ENCODE peak calls at places on chromosomes 6 and 20, in five cellular contexts. K is K562, Z is IMR-90, P is SK-N-SH, Q is A549. I is an unnamed sample.

GRCh38 chr6:122778961-122779671 is 400 bp upstream of the FABP7 start:
- DNase-seq in K (no peak), P (no peak), Q (no peak), Z (no peak), I (no peak)

GRCh38 chr20:36818831-36819230 is 45.3 kb upstream of the DSN1 start:
- DNase-seq in Q (no peak), Z (no peak), P (peak), K (no peak), I (no peak)

GRCh38 chr20:35329435-35330139 is 37.4 kb upstream of the FAM83C start:
- DNase-seq in K (peak), Q (peak), P (peak), Z (peak), I (no peak)

GRCh38 chr6:72865467-72865866 is 243.6 kb downstream of the KCNQ5 start:
- DNase-seq in P (no peak), Z (peak), K (no peak), Q (no peak), I (no peak)

GRCh38 chr20:13202553-13202952 is 18.5 kb upstream of the ISM1 start:
- DNase-seq in P (no peak), K (no peak), Q (no peak), Z (no peak), I (no peak)

GRCh38 chr6:44339301-44339700 is 3.1 kb upstream of the SPATS1 start:
- DNase-seq in P (no peak), Z (no peak), K (no peak), Q (no peak), I (no peak)

GRCh38 chr6:1067346-1067745 is 244.6 kb upstream of the FOXQ1 start:
- DNase-seq in Q (no peak), P (no peak), K (no peak), Z (no peak), I (no peak)

GRCh38 chr20:63234693-63235398 is 859 bp upstream of the BIRC7 start:
- DNase-seq in Z (no peak), Q (peak), P (no peak), K (no peak), I (no peak)

GRCh38 chr6:84764332-84765049 is at the start of gene TBX18:
- DNase-seq in P (peak), K (peak), Q (peak), Z (peak), I (no peak)

GRCh38 chr6:8803181-8803760 is 367.9 kb upstream of the SLC35B3 start:
- DNase-seq in P (no peak), Q (no peak), K (no peak), Z (no peak), I (no peak)

GRCh38 chr6:142355481-142356174 is 53.8 kb downstream of the ADGRG6 start:
- DNase-seq in Z (no peak), Q (no peak), P (no peak), K (no peak), I (no peak)

GRCh38 chr20:16528078-16528477 is 45.2 kb downstream of the KIF16B start:
- DNase-seq in Z (peak), Q (peak), P (no peak), K (no peak), I (no peak)

GRCh38 chr6:118350881-118351430 is 197.1 kb upstream of the PLN start:
- DNase-seq in K (no peak), P (no peak), Q (no peak), Z (peak), I (no peak)

GRCh38 chr6:11139051-11139960 is 27.8 kb upstream of the ERVFRD-1 start:
- DNase-seq in Z (peak), K (no peak), Q (no peak), P (no peak), I (no peak)

GRCh38 chr6:6812427-6812826 is 223.9 kb downstream of the LY86 start:
- DNase-seq in Q (no peak), Z (no peak), P (no peak), K (no peak), I (no peak)
- TF ChIP-seq RCOR1 in Q (no peak), Z (no peak), P (no peak), K (no peak), I (no peak)

DNA sequence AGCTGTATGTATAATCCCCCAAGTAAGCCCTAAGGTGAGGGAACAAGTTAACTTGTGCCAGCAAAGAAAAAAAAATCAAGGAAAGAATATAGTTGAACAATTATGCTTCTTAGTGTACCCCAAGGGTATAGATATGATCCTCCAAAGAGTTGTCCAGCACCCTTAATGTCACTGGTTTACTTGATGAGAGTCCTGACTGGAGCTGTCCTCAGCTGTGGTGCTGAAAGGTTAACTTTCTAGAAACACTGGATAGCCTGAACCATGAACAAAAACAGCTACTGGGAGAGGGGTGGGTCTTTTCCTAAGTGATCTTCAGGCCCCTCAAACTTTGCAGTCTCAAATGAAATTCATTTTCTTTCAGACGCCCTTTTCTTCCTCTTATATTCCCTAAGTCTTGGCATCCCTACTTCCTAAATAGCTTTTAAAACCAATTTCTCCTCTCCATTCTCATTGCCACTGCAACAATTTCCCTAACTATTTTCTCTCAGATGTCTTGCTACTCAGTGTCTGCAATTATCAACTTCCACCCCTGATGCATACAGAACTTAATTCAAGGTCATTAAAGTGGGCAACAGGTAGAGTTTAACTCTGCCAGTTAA is 83.5 kb upstream of the PROKR2 start:
- DNase-seq in Q (no peak), K (no peak), P (no peak), Z (peak), I (no peak)
- TF ChIP-seq RCOR1 in Q (no peak), K (no peak), P (no peak), Z (no peak), I (no peak)

DNA sequence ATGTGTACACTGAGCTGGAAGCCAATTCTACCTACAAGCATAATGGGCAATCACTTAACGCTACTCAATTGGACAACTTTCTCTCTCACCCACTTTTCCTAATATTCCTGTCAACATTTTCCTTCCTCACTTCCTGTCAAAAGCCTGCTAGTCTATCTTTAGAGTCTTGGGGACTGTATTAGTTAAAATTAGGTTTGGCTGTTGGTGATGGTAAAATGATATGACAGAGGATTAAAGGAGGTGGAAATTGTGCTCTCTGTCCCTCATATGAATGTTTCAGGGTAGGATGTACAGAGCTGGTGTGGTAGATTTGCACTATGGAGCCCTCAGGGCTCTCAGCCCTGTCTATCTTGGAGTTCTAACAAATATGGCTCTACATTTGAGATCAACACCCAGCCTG is 129.7 kb downstream of the CEP57L1 start:
- DNase-seq in Q (no peak), K (no peak), Z (no peak), P (no peak), I (no peak)
- TF ChIP-seq RCOR1 in Q (no peak), K (no peak), Z (no peak), P (no peak), I (no peak)

GRCh38 chr6:134577998-134578397 is 260.1 kb upstream of the SGK1 start:
- DNase-seq in Z (peak), Q (no peak), K (no peak), P (no peak), I (no peak)

DNA sequence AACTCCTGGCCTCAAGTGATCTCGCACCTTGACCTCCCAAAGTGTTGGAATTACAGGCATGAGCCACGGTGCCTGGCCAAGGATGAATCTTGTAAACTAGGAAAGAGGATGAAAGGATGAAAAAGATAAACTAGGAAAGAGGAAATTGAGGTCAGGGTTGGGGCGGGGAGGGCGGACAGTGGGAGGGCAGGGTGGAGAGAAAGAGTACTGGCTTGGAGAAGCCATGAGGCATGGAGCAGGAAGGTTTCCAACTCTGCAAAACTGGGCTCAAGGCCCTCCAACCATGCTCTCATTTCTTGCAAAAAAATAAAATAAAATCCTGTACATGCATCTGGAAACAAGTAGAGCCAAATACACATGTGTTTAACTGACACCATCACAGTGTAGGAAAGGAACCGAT is 256.6 kb upstream of the SGK1 start:
- DNase-seq in Z (no peak), K (no peak), Q (no peak), P (no peak), I (no peak)
- TF ChIP-seq RCOR1 in Z (no peak), K (no peak), Q (no peak), P (no peak), I (no peak)

DNA sequence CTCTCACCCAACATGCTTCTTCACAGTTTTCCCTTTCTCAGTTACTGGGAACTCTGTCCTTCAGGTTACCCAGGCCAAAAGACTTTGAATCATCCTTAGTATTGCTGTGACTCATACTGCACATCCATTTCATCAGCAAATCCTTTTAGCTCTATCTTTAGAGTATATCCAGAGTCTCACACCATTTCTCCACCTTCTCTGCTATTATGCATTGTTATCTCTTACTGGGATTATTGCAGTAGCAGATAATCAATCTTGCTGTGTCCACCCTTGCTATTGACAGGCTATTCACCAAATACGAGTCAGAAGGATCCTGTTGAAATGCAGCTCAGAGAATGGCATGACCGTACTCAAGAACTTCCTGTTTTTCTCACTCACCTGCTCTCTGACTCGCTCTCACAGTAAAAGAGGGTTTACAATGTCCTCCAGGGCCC is 57.3 kb downstream of the BCKDHB start:
- DNase-seq in K (no peak), P (no peak), Q (peak), Z (peak), I (peak)
- TF ChIP-seq RCOR1 in K (no peak), P (no peak), Q (no peak), Z (no peak), I (no peak)

GRCh38 chr6:89281779-89282246 is 33.3 kb downstream of the GABRR2 start:
- DNase-seq in Q (peak), Z (peak), P (peak), K (peak), I (no peak)
- TF ChIP-seq RCOR1 in Q (no peak), Z (no peak), P (no peak), K (no peak), I (no peak)

GRCh38 chr6:158538741-158539140 is 21.1 kb upstream of the TMEM181 start:
- DNase-seq in Q (no peak), K (no peak), P (no peak), Z (no peak), I (no peak)

GRCh38 chr6:158539363-158539762 is 20.5 kb upstream of the TMEM181 start:
- DNase-seq in Q (no peak), P (no peak), Z (no peak), K (no peak), I (no peak)

GRCh38 chr6:158536891-158537798 is 22.7 kb upstream of the TMEM181 start:
- DNase-seq in P (peak), K (peak), Z (no peak), Q (no peak), I (no peak)

GRCh38 chr6:158531970-158532369 is 27.9 kb upstream of the TMEM181 start:
- DNase-seq in P (no peak), K (no peak), Q (no peak), Z (no peak), I (no peak)

DNA sequence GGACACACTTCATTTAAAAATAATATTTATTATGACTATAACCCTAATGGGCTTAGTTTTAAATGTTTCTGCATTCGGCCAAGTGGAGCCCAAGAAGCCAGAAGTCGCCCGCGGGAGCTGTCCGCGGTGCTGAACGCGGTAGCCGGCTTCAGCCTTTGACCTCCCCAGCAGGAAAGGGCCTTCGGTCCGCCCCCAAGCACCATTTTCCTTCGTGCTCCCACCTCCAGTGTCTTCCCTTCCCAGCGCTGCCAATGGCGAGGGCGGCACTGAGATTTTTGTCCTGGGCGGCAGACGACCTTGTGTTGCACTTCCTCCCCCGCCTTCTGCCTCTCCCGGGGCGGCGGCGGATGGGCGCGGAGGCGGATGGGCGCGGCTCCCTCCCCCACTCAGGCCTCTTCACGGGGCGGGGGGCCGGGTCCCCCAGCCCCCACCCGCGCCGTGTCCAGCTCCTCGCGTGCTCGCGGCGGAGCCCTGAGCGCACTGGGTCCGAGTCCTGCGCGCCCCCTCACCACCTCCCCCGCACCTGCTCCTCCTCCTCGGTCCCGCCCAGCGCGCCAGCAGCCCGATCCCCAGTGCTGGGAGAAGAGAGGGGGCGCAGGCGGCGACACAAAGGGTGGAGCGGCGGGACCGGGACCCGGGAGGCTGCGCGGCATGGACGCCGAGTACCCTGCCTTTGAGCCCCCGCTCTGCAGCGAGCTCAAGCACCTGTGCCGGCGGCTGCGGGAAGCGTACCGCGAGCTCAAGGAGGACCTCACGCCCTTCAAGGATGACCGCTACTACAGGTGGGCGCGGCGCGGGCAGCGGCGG is 23.6 kb upstream of the TMEM181 start:
- DNase-seq in P (peak), Z (peak), K (peak), Q (peak), I (no peak)
- TF ChIP-seq RCOR1 in P (no peak), Z (no peak), K (peak), Q (no peak), I (no peak)

GRCh38 chr20:32006841-32007786 is 3.1 kb upstream of the CCM2L start:
- DNase-seq in Q (no peak), P (no peak), Z (no peak), K (no peak), I (no peak)
- TF ChIP-seq RCOR1 in Q (no peak), P (no peak), Z (no peak), K (no peak), I (no peak)

DNA sequence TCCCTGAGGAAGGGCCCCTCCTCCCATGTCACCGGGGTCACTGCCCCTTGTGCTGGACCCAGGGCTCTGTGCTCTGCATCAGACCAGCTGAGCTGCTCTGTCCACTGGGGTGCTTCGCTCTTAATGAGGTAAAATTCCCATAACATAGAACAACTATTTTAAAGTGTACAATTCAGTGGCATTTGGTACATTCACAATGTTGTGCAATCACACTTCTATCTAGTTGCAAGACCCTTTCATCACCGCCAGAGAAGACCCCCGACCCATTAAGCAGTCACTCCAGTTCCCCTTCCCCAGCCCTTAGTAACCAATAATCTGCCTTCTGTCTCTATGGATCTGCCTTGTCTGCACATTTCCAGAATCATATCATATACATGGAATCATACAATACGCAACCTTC is 244.1 kb downstream of the PTPRT start:
- DNase-seq in K (no peak), Q (no peak), P (no peak), Z (no peak), I (no peak)
- TF ChIP-seq RCOR1 in K (no peak), Q (no peak), P (no peak), Z (no peak), I (no peak)